ENCODE peak calls at places on chromosome 6, in six cellular contexts. One of them, this sample, is unnamed.
A peak's percentile ranks its signal among the peaks of the same experiment; 100 is the strongest.

GRCh38 chr6:126873351-126873750 is 245.1 kb upstream of the RSPO3 start:
- DNase-seq in NCI-H748 treated with DMSO at 0.1 percent for 48 hours: no peak
- DNase-seq in RPMI7951: no peak
- DNase-seq in fibroblast of the conjunctiva: peak; percentile 3
- DNase-seq in globus pallidus: no peak
- DNase-seq in EL: peak; percentile 17
- DNase-seq in this sample: no peak

GRCh38 chr6:146857960-146858308 is 259.2 kb downstream of the ADGB start:
- DNase-seq in NCI-H748 treated with DMSO at 0.1 percent for 48 hours: peak; percentile 71
- DNase-seq in RPMI7951: no peak
- DNase-seq in fibroblast of the conjunctiva: no peak
- DNase-seq in globus pallidus: no peak
- DNase-seq in EL: no peak
- DNase-seq in this sample: no peak

GRCh38 chr6:134936927-134937326 is 13.0 kb downstream of the ALDH8A1 start:
- DNase-seq in NCI-H748 treated with DMSO at 0.1 percent for 48 hours: no peak
- DNase-seq in RPMI7951: peak; percentile 70
- DNase-seq in fibroblast of the conjunctiva: no peak
- DNase-seq in globus pallidus: no peak
- DNase-seq in EL: peak; percentile 90
- DNase-seq in this sample: no peak

GRCh38 chr6:154479388-154480143 is 30.9 kb downstream of the CNKSR3 start:
- DNase-seq in NCI-H748 treated with DMSO at 0.1 percent for 48 hours: no peak
- DNase-seq in RPMI7951: peak; percentile 58
- DNase-seq in fibroblast of the conjunctiva: no peak
- DNase-seq in globus pallidus: no peak
- DNase-seq in EL: peak; percentile 77
- DNase-seq in this sample: no peak

GRCh38 chr6:90610291-90610670 is 23.4 kb upstream of the MAP3K7 start:
- DNase-seq in NCI-H748 treated with DMSO at 0.1 percent for 48 hours: peak; percentile 25
- DNase-seq in RPMI7951: no peak
- DNase-seq in fibroblast of the conjunctiva: no peak
- DNase-seq in globus pallidus: peak; percentile 8
- DNase-seq in EL: peak; percentile 6
- DNase-seq in this sample: no peak

GRCh38 chr6:142850653-142851434 is 94.1 kb downstream of the HIVEP2 start:
- DNase-seq in NCI-H748 treated with DMSO at 0.1 percent for 48 hours: no peak
- DNase-seq in RPMI7951: peak; percentile 57
- DNase-seq in fibroblast of the conjunctiva: no peak
- DNase-seq in globus pallidus: no peak
- DNase-seq in EL: peak; percentile 82
- DNase-seq in this sample: no peak

GRCh38 chr6:28537065-28537464 is 11.4 kb downstream of the GPX5 start:
- DNase-seq in NCI-H748 treated with DMSO at 0.1 percent for 48 hours: no peak
- DNase-seq in RPMI7951: peak; percentile 10
- DNase-seq in fibroblast of the conjunctiva: no peak
- DNase-seq in globus pallidus: no peak
- DNase-seq in EL: peak; percentile 17
- DNase-seq in this sample: no peak

GRCh38 chr6:75437451-75438185 is 56.0 kb downstream of the FILIP1 start:
- DNase-seq in NCI-H748 treated with DMSO at 0.1 percent for 48 hours: no peak
- DNase-seq in RPMI7951: no peak
- DNase-seq in fibroblast of the conjunctiva: no peak
- DNase-seq in globus pallidus: no peak
- DNase-seq in EL: peak; percentile 83
- DNase-seq in this sample: no peak

GRCh38 chr6:25485820-25486559 is 166.0 kb upstream of the SCGN start:
- DNase-seq in NCI-H748 treated with DMSO at 0.1 percent for 48 hours: peak; percentile 91
- DNase-seq in RPMI7951: no peak
- DNase-seq in fibroblast of the conjunctiva: no peak
- DNase-seq in globus pallidus: no peak
- DNase-seq in EL: no peak
- DNase-seq in this sample: no peak

GRCh38 chr6:15509335-15509933 is 153.4 kb downstream of the DTNBP1 start:
- DNase-seq in NCI-H748 treated with DMSO at 0.1 percent for 48 hours: no peak
- DNase-seq in RPMI7951: peak; percentile 85
- DNase-seq in fibroblast of the conjunctiva: no peak
- DNase-seq in globus pallidus: no peak
- DNase-seq in EL: no peak
- DNase-seq in this sample: no peak

GRCh38 chr6:105713474-105714118 is 310.7 kb upstream of the PREP start:
- DNase-seq in NCI-H748 treated with DMSO at 0.1 percent for 48 hours: peak; percentile 5
- DNase-seq in RPMI7951: peak; percentile 12
- DNase-seq in fibroblast of the conjunctiva: no peak
- DNase-seq in globus pallidus: no peak
- DNase-seq in EL: no peak
- DNase-seq in this sample: peak; percentile 12

GRCh38 chr6:158939255-158940170 is 60.5 kb downstream of the RSPH3 start:
- DNase-seq in NCI-H748 treated with DMSO at 0.1 percent for 48 hours: no peak
- DNase-seq in RPMI7951: no peak
- DNase-seq in fibroblast of the conjunctiva: no peak
- DNase-seq in globus pallidus: no peak
- DNase-seq in EL: peak; percentile 16
- DNase-seq in this sample: no peak

GRCh38 chr6:166307981-166308768 is at the start of gene PRR18:
- DNase-seq in NCI-H748 treated with DMSO at 0.1 percent for 48 hours: no peak
- DNase-seq in RPMI7951: no peak
- DNase-seq in fibroblast of the conjunctiva: no peak
- DNase-seq in globus pallidus: peak; percentile 87
- DNase-seq in EL: no peak
- DNase-seq in this sample: no peak

GRCh38 chr6:56364482-56365313 is 117.3 kb upstream of the COL21A1 start:
- DNase-seq in NCI-H748 treated with DMSO at 0.1 percent for 48 hours: no peak
- DNase-seq in RPMI7951: peak; percentile 54
- DNase-seq in fibroblast of the conjunctiva: peak; percentile 35
- DNase-seq in globus pallidus: no peak
- DNase-seq in EL: peak; percentile 67
- DNase-seq in this sample: no peak

GRCh38 chr6:42498473-42499128 is 46.9 kb upstream of the TRERF1 start:
- DNase-seq in NCI-H748 treated with DMSO at 0.1 percent for 48 hours: no peak
- DNase-seq in RPMI7951: peak; percentile 50
- DNase-seq in fibroblast of the conjunctiva: no peak
- DNase-seq in globus pallidus: no peak
- DNase-seq in EL: no peak
- DNase-seq in this sample: no peak

GRCh38 chr6:82363368-82364086 is at the start of gene TPBG:
- DNase-seq in NCI-H748 treated with DMSO at 0.1 percent for 48 hours: peak; percentile 65
- DNase-seq in RPMI7951: peak; percentile 72
- DNase-seq in fibroblast of the conjunctiva: peak; percentile 52
- DNase-seq in globus pallidus: no peak
- DNase-seq in EL: peak; percentile 81
- DNase-seq in this sample: peak; percentile 47

GRCh38 chr6:144216668-144217218 is 66.4 kb downstream of the STX11 start:
- DNase-seq in NCI-H748 treated with DMSO at 0.1 percent for 48 hours: no peak
- DNase-seq in RPMI7951: no peak
- DNase-seq in fibroblast of the conjunctiva: no peak
- DNase-seq in globus pallidus: no peak
- DNase-seq in EL: no peak
- DNase-seq in this sample: no peak

GRCh38 chr6:47846752-47847151 is 64.9 kb downstream of the OPN5 start:
- DNase-seq in NCI-H748 treated with DMSO at 0.1 percent for 48 hours: no peak
- DNase-seq in RPMI7951: no peak
- DNase-seq in fibroblast of the conjunctiva: no peak
- DNase-seq in globus pallidus: no peak
- DNase-seq in EL: no peak
- DNase-seq in this sample: no peak

This sample was measured in HCT116.